ENCODE peak calls at places on chromosomes 7 and 10, in four cellular contexts. One of them, this sample, is unnamed.

GRCh38 chr10:94500063-94500462 is 45.5 kb upstream of the HELLS start:
- DNase-seq in stimulated activated naive CD4-positive, alpha-beta T cell treated with Interleukin-2 at 50 U/mL for 16 hours: no peak
- DNase-seq in astrocyte of the spinal cord: peak
- DNase-seq in glomerular endothelial cell: no peak
- DNase-seq in this sample: peak

GRCh38 chr7:122412886-122413285 is 108.3 kb upstream of the FEZF1 start:
- DNase-seq in stimulated activated naive CD4-positive, alpha-beta T cell treated with Interleukin-2 at 50 U/mL for 16 hours: no peak
- DNase-seq in astrocyte of the spinal cord: peak
- DNase-seq in glomerular endothelial cell: no peak
- DNase-seq in this sample: peak

GRCh38 chr10:8663131-8663530 is 608.6 kb downstream of the GATA3 start:
- DNase-seq in stimulated activated naive CD4-positive, alpha-beta T cell treated with Interleukin-2 at 50 U/mL for 16 hours: no peak
- DNase-seq in astrocyte of the spinal cord: no peak
- DNase-seq in glomerular endothelial cell: no peak
- DNase-seq in this sample: no peak

GRCh38 chr10:43046288-43046991 is 30.4 kb upstream of the RET start:
- DNase-seq in stimulated activated naive CD4-positive, alpha-beta T cell treated with Interleukin-2 at 50 U/mL for 16 hours: no peak
- DNase-seq in astrocyte of the spinal cord: no peak
- DNase-seq in glomerular endothelial cell: no peak
- DNase-seq in this sample: no peak

GRCh38 chr7:44172352-44172751 is 16.9 kb downstream of the GCK start:
- DNase-seq in stimulated activated naive CD4-positive, alpha-beta T cell treated with Interleukin-2 at 50 U/mL for 16 hours: no peak
- DNase-seq in astrocyte of the spinal cord: no peak
- DNase-seq in glomerular endothelial cell: no peak
- DNase-seq in this sample: no peak

GRCh38 chr10:125160856-125161569 is 650 bp upstream of the CTBP2 start:
- DNase-seq in stimulated activated naive CD4-positive, alpha-beta T cell treated with Interleukin-2 at 50 U/mL for 16 hours: no peak
- DNase-seq in astrocyte of the spinal cord: peak
- DNase-seq in glomerular endothelial cell: no peak
- DNase-seq in this sample: peak

GRCh38 chr7:2938514-2939192 is 94.5 kb upstream of the GNA12 start:
- DNase-seq in stimulated activated naive CD4-positive, alpha-beta T cell treated with Interleukin-2 at 50 U/mL for 16 hours: no peak
- DNase-seq in astrocyte of the spinal cord: no peak
- DNase-seq in glomerular endothelial cell: no peak
- DNase-seq in this sample: no peak

GRCh38 chr10:129961274-129961839 is 2.7 kb downstream of the EBF3 start:
- DNase-seq in stimulated activated naive CD4-positive, alpha-beta T cell treated with Interleukin-2 at 50 U/mL for 16 hours: no peak
- DNase-seq in astrocyte of the spinal cord: no peak
- DNase-seq in glomerular endothelial cell: no peak
- DNase-seq in this sample: no peak

GRCh38 chr10:32244011-32244410 is 102.9 kb downstream of the EPC1 start:
- DNase-seq in stimulated activated naive CD4-positive, alpha-beta T cell treated with Interleukin-2 at 50 U/mL for 16 hours: no peak
- DNase-seq in astrocyte of the spinal cord: no peak
- DNase-seq in glomerular endothelial cell: no peak
- DNase-seq in this sample: no peak

GRCh38 chr10:4725917-4726606 is 99.9 kb upstream of the AKR1E2 start:
- DNase-seq in stimulated activated naive CD4-positive, alpha-beta T cell treated with Interleukin-2 at 50 U/mL for 16 hours: no peak
- DNase-seq in astrocyte of the spinal cord: peak
- DNase-seq in glomerular endothelial cell: peak
- DNase-seq in this sample: peak

GRCh38 chr10:31129261-31129660 is 97.6 kb upstream of the ZNF438 start:
- DNase-seq in stimulated activated naive CD4-positive, alpha-beta T cell treated with Interleukin-2 at 50 U/mL for 16 hours: no peak
- DNase-seq in astrocyte of the spinal cord: peak
- DNase-seq in glomerular endothelial cell: no peak
- DNase-seq in this sample: peak

GRCh38 chr10:19302117-19302516 is 253.5 kb downstream of the MALRD1 start:
- DNase-seq in stimulated activated naive CD4-positive, alpha-beta T cell treated with Interleukin-2 at 50 U/mL for 16 hours: no peak
- DNase-seq in astrocyte of the spinal cord: peak
- DNase-seq in glomerular endothelial cell: no peak
- DNase-seq in this sample: peak

GRCh38 chr7:87339373-87339897 is 6.0 kb upstream of the CROT start:
- DNase-seq in stimulated activated naive CD4-positive, alpha-beta T cell treated with Interleukin-2 at 50 U/mL for 16 hours: no peak
- DNase-seq in astrocyte of the spinal cord: no peak
- DNase-seq in glomerular endothelial cell: peak
- DNase-seq in this sample: no peak

GRCh38 chr7:106071356-106071998 is 40.6 kb downstream of the SYPL1 start:
- DNase-seq in stimulated activated naive CD4-positive, alpha-beta T cell treated with Interleukin-2 at 50 U/mL for 16 hours: peak
- DNase-seq in astrocyte of the spinal cord: no peak
- DNase-seq in glomerular endothelial cell: peak
- DNase-seq in this sample: no peak

GRCh38 chr10:14415676-14416307 is 85.1 kb upstream of the FRMD4A start:
- DNase-seq in stimulated activated naive CD4-positive, alpha-beta T cell treated with Interleukin-2 at 50 U/mL for 16 hours: no peak
- DNase-seq in astrocyte of the spinal cord: no peak
- DNase-seq in glomerular endothelial cell: no peak
- DNase-seq in this sample: no peak

GRCh38 chr10:131885391-131886165 is 15.2 kb upstream of the PPP2R2D start:
- DNase-seq in stimulated activated naive CD4-positive, alpha-beta T cell treated with Interleukin-2 at 50 U/mL for 16 hours: peak
- DNase-seq in astrocyte of the spinal cord: peak
- DNase-seq in glomerular endothelial cell: no peak
- DNase-seq in this sample: peak